ENCODE peak calls at places on chromosomes 11 and 22, in five cellular contexts. O is H1, B is H9, P is mesenchymal stem cell, G is IMR-90. J is an unnamed sample.

GRCh38 chr22:42856179-42856864 is 751 bp downstream of the ARFGAP3 start:
- DNase-seq in B (no peak), P (peak; percentile 72), O (peak; percentile 72), G (peak; percentile 22), J (peak; percentile 15)

GRCh38 chr22:37672920-37673453 is 2.4 kb upstream of the LGALS1 start:
- DNase-seq in B (no peak), G (no peak), P (no peak), O (no peak), J (no peak)

GRCh38 chr22:44413211-44413610 is 84.8 kb downstream of the RTL6 start:
- DNase-seq in O (no peak), P (no peak), G (no peak), B (no peak), J (no peak)

GRCh38 chr11:3077174-3077839 is 20.1 kb upstream of the CARS1 start:
- DNase-seq in G (no peak), B (no peak), P (no peak), O (no peak), J (no peak)

GRCh38 chr22:47240116-47240515 is 477.7 kb downstream of the TBC1D22A start:
- DNase-seq in P (no peak), O (no peak), B (no peak), G (no peak), J (no peak)

GRCh38 chr11:74950374-74950969 is 1.4 kb downstream of the SPCS2 start:
- DNase-seq in P (no peak), B (no peak), G (no peak), O (no peak), J (no peak)

GRCh38 chr11:74895340-74896116 is 53.4 kb downstream of the XRRA1 start:
- DNase-seq in O (no peak), B (no peak), G (no peak), P (no peak), J (no peak)

GRCh38 chr11:132817387-132817786 is 714.9 kb downstream of the OPCML start:
- DNase-seq in G (no peak), P (no peak), B (no peak), O (no peak), J (no peak)

GRCh38 chr22:44207173-44207980 is 26.7 kb downstream of the PARVG start:
- DNase-seq in G (no peak), O (no peak), P (no peak), B (no peak), J (no peak)

GRCh38 chr22:48750826-48751440 is 1076.7 kb downstream of the BRD1 start:
- DNase-seq in G (no peak), B (no peak), P (no peak), O (no peak), J (no peak)

GRCh38 chr22:26170795-26171194 is 1.5 kb downstream of the SEZ6L start:
- DNase-seq in P (no peak), O (peak; percentile 90), B (peak; percentile 67), G (no peak), J (peak; percentile 67)

GRCh38 chr11:6650980-6651379 is 4.6 kb downstream of the DCHS1 start:
- DNase-seq in P (no peak), O (no peak), B (no peak), G (peak; percentile 55), J (no peak)

GRCh38 chr11:12271826-12272366 is 105.5 kb upstream of the PARVA start:
- DNase-seq in G (no peak), B (no peak), O (no peak), P (no peak), J (no peak)

GRCh38 chr11:6459049-6459448 is 14.7 kb downstream of the TRIM3 start:
- DNase-seq in P (no peak), G (no peak), B (no peak), O (no peak), J (no peak)

GRCh38 chr22:29816539-29816938 is 21.5 kb downstream of the ASCC2 start:
- DNase-seq in P (no peak), B (no peak), G (no peak), O (no peak), J (no peak)

GRCh38 chr22:43726296-43726695 is 85.8 kb downstream of the EFCAB6 start:
- DNase-seq in G (peak; percentile 11), B (no peak), O (no peak), P (no peak), J (no peak)

GRCh38 chr11:130533113-130533803 is 84.8 kb downstream of the ADAMTS15 start:
- DNase-seq in P (no peak), O (no peak), G (no peak), B (no peak), J (no peak)

GRCh38 chr22:49972163-49973017 is 11.8 kb downstream of the PIM3 start:
- DNase-seq in O (peak; percentile 45), G (no peak), B (peak; percentile 38), P (no peak), J (no peak)

GRCh38 chr11:40338739-40339138 is 1120.7 kb downstream of the LRRC4C start:
- DNase-seq in B (no peak), O (no peak), P (peak; percentile 70), G (peak; percentile 80), J (no peak)

GRCh38 chr22:29689872-29690213 is 30.0 kb upstream of the CABP7 start:
- DNase-seq in B (peak; percentile 85), G (peak; percentile 55), P (peak; percentile 44), O (peak; percentile 86), J (peak; percentile 54)

GRCh38 chr11:1341928-1342524 is 32.6 kb upstream of the TOLLIP start:
- DNase-seq in G (peak; percentile 64), P (peak; percentile 51), O (no peak), B (no peak), J (no peak)

GRCh38 chr11:11966826-11967668 is 41.4 kb downstream of the DKK3 start:
- DNase-seq in P (peak; percentile 65), B (peak; percentile 92), O (peak; percentile 89), G (peak; percentile 37), J (peak; percentile 66)

DNA sequence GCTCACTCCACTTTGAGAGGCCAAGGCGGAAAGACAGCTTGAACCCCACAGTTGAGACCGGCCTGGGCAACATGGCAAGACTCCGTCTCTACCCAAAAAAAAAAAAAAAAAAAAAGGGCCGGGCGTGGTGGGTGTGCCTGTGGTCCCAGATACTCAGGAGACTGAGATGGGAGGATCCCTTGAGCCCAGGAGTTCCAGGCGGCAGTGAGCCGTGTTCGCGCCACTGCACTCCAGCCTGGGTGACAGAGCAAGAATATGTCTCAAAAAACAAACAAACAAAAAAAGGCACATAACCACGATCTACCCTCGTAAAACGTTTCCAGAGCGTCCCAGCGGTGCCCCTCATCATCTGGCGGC is 861 bp upstream of the RAD9A start:
- DNase-seq in B (no peak), G (no peak), O (no peak), P (no peak), J (no peak)
- H4K8ac ChIP-seq in B (no peak overlapping the region), G (peak overlapping the region; percentile 83), O (peak overlapping the region; percentile 89), P (no peak overlapping the region), J (no peak overlapping the region)

GRCh38 chr22:39472570-39473556 is 16.1 kb downstream of the MGAT3 start:
- DNase-seq in B (peak; percentile 57), G (no peak), O (no peak), P (no peak), J (no peak)

GRCh38 chr22:39474351-39474991 is 17.7 kb downstream of the MGAT3 start:
- DNase-seq in B (peak; percentile 86), O (no peak), P (peak; percentile 40), G (peak; percentile 18), J (no peak)

GRCh38 chr22:39475902-39476301 is 19.1 kb downstream of the MGAT3 start:
- DNase-seq in P (no peak), B (no peak), G (no peak), O (no peak), J (no peak)

GRCh38 chr22:39475337-39475736 is 18.5 kb downstream of the MGAT3 start:
- DNase-seq in B (no peak), P (no peak), G (no peak), O (no peak), J (no peak)

GRCh38 chr22:39473856-39474255 is 17.0 kb downstream of the MGAT3 start:
- DNase-seq in P (no peak), O (no peak), G (no peak), B (no peak), J (no peak)
- H4K91ac ChIP-seq in P (no peak overlapping the region), O (peak overlapping the region; percentile 15), G (peak overlapping the region; percentile 69), B (no peak overlapping the region), J (no peak overlapping the region)

GRCh38 chr11:86040919-86041318 is 28.0 kb downstream of the PICALM start:
- DNase-seq in O (no peak), P (no peak), G (no peak), B (no peak), J (no peak)

GRCh38 chr11:86039094-86039493 is 29.8 kb downstream of the PICALM start:
- DNase-seq in G (no peak), B (no peak), O (no peak), P (no peak), J (no peak)

GRCh38 chr11:86043765-86044534 is 24.9 kb downstream of the PICALM start:
- DNase-seq in P (no peak), B (no peak), O (no peak), G (no peak), J (no peak)

GRCh38 chr11:86046111-86046510 is 22.8 kb downstream of the PICALM start:
- DNase-seq in G (no peak), O (no peak), P (no peak), B (no peak), J (no peak)

DNA sequence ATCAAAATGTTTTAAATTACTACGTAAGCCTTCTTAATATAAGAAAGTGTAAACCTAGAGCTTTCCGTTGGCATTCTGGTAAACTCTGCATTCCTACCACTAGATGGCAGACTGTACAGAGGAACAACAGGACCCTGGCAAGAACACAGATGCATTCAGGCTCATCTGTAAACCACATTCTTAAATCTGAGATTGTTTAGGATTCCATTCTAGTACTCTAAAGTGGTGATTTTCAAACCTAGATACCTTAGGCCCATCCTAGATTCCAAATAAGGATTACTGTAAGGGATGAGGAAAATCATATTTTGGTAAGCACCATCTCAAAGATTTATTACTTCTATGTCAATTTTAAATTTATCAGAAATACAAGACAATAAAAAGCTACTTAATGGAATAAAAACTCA is 26.9 kb downstream of the PICALM start:
- DNase-seq in B (peak; percentile 62), O (peak; percentile 62), P (peak; percentile 89), G (peak; percentile 94), J (peak; percentile 89)
- H3K9ac ChIP-seq in B (no peak overlapping the region), O (no peak overlapping the region), P (peak overlapping the region; percentile 84), G (no peak overlapping the region), J (no peak overlapping the region)

DNA sequence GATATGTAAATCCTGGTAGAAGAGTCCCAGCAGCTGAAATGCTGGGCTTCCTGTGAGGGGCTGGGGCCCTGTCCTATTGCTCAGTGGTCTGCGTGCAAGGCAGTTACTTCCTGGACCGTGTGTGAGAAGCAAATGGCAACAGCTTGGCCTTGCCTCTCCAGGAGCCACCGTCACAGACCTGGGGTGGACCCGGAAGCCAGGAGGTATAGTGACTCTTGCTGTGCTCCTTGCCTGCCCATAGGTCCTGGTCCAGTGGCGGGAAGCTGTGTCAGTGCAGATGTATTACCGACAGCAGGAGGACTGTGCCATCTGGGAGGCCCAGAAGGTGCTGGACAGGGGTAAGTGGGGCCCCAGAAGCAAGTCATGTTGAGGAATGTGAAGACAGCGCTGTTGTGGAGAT is 54.3 kb downstream of the PISD start:
- DNase-seq in O (no peak), P (no peak), B (no peak), G (no peak), J (no peak)
- H4K8ac ChIP-seq in O (peak overlapping the region; percentile 20), P (no peak overlapping the region), B (no peak overlapping the region), G (no peak overlapping the region), J (no peak overlapping the region)

DNA sequence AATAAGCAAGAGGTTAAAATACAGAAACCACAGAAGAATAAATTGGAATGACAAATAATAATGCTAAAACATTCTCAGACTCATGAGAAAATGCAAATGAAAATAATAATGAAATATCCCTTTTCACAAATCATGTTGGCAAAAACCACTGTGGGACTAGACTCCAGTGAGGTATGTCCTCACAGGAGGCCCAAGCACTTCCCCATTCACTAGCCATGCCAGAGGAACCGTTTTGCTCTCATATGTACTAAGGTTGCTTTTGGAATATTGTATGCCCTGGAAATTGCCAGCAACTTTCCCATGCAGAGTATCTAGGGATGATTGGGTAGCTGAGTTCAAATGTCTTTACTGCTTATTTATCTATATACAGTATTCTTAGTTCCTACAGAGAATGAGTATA is 106.2 kb upstream of the CHORDC1 start:
- DNase-seq in G (no peak), P (no peak), B (no peak), O (no peak), J (no peak)
- H4K91ac ChIP-seq in G (no peak overlapping the region), P (no peak overlapping the region), B (no peak overlapping the region), O (no peak overlapping the region), J (no peak overlapping the region)

J was measured in neuronal stem cell.